ENCODE peak calls at places on chromosomes 1 and 21, in four cellular contexts. L is GM12878, O is HepG2, V is upper lobe of left lung. S is an unnamed sample.
A peak's percentile ranks its signal among the peaks of the same experiment; 100 is the strongest.

GRCh38 chr1:247638781-247639180 is 33.4 kb downstream of the OR2G3 start:
- ATAC-seq in V (no peak), L (no peak), O (no peak), S (no peak)

GRCh38 chr21:31132574-31133242 is 94.4 kb upstream of the KRTAP19-8 start:
- ATAC-seq in O (no peak), L (peak; percentile 85), V (no peak), S (no peak)

GRCh38 chr1:183953031-183953430 is 84.5 kb downstream of the COLGALT2 start:
- ATAC-seq in L (no peak), V (no peak), O (no peak), S (no peak)

GRCh38 chr1:215651867-215652266 is 84.8 kb downstream of the KCTD3 start:
- ATAC-seq in L (no peak), O (no peak), V (no peak), S (no peak)

GRCh38 chr1:1605034-1605591 is 5.2 kb upstream of the FNDC10 start:
- ATAC-seq in L (no peak), O (no peak), V (no peak), S (no peak)

GRCh38 chr21:41168391-41169257 is 664 bp downstream of the BACE2 start:
- ATAC-seq in L (no peak), O (no peak), V (no peak), S (peak; percentile 37)

GRCh38 chr1:104072915-104073371 is 323.2 kb downstream of the AMY1C start:
- ATAC-seq in V (no peak), L (peak; percentile 80), O (no peak), S (no peak)

GRCh38 chr1:27615346-27616004 is 11.5 kb upstream of the AHDC1 start:
- ATAC-seq in O (no peak), V (no peak), L (no peak), S (no peak)

GRCh38 chr1:219271914-219272545 is 98.4 kb downstream of the LYPLAL1 start:
- ATAC-seq in V (peak; percentile 30), L (peak; percentile 79), O (no peak), S (no peak)

GRCh38 chr1:33743221-33743998 is 120.5 kb upstream of the HMGB4 start:
- ATAC-seq in V (no peak), O (no peak), L (no peak), S (no peak)

DNA sequence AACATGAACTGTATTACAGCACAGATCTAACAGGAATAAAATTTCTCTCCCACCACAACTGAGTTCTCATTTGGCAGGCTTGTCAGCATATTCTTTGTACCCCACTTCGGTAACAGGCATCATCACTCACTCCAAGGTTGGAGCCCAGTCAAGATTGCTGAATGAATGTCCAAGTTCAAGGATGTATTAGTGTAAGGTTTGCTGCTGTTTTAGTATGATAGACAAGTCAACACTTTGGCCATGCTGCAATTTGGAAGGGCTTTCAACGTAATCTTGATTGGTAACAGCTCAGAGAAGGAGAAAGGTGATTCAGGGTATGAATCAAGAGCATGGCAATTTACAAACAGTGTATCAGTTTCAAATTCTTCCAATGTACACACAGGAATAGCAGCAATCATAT is 6.8 kb downstream of the SSX2IP start:
- ATAC-seq in L (no peak), V (no peak), O (no peak), S (no peak)
- TF ChIP-seq POLR2A in L (no peak), V (no peak), O (no peak), S (no peak)

DNA sequence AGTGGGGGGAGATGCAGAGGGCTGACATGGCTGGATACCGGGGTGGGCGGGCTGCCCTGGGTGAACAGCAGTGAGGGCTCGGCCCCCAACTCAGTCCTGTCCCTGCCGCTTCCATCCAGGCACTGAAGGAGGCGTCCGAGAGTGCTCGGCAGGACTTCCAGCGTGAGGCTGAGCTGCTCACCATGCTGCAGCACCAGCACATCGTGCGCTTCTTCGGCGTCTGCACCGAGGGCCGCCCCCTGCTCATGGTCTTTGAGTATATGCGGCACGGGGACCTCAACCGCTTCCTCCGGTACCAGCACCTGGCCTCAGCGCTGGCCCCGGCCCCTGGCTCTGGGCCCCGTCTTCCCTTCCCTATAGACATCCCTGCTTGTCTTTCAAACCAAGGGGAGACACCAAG is 15.6 kb downstream of the NTRK1 start:
- ATAC-seq in O (peak; percentile 89), L (peak; percentile 67), V (no peak), S (no peak)
- TF ChIP-seq CTCF in O (no peak), L (no peak), V (no peak), S (no peak)

DNA sequence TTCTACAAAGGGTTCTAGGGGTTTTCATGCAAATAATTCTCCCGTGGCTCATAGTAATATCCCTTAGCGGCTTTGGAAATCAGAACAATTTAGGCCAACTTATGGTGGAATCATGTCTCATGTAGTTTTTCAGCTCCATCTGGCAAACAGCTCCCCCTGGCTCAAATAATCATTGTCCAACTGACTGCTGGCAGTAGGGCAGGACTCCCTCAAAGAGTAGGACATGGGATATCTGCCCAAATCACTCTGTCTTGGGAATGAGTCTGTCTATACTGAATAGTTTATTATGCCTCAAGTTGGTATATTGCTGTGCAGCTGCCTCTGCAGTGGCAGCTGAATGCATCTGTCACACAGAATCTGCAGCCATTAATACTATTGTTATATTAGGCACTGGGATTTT is 255.7 kb downstream of the COL11A1 start:
- ATAC-seq in L (no peak), O (no peak), V (no peak), S (no peak)
- TF ChIP-seq POLR2AphosphoS5 in L (no peak), O (no peak), V (no peak), S (no peak)

GRCh38 chr1:77781683-77782082 is 2.2 kb downstream of the MIGA1 start:
- ATAC-seq in L (peak; percentile 56), V (no peak), O (no peak), S (no peak)

GRCh38 chr1:77783141-77783540 is 3.7 kb downstream of the MIGA1 start:
- ATAC-seq in O (no peak), V (no peak), L (no peak), S (no peak)

GRCh38 chr1:77776007-77776725 is 3.3 kb upstream of the MIGA1 start:
- ATAC-seq in L (no peak), O (no peak), V (no peak), S (no peak)

GRCh38 chr1:77779529-77780281 is at the start of gene MIGA1:
- ATAC-seq in L (peak; percentile 94), O (peak; percentile 98), V (peak; percentile 97), S (peak; percentile 96)
- TF ChIP-seq POLR2A in L (no peak), O (peak; percentile 66), V (no peak), S (no peak)

GRCh38 chr1:232630047-232630893 is at the start of gene SIPA1L2:
- ATAC-seq in V (peak; percentile 97), O (peak; percentile 99), L (peak; percentile 100), S (peak; percentile 97)
- TF ChIP-seq CTCF in V (peak; percentile 28), O (peak; percentile 57), L (no peak), S (peak; percentile 60)

DNA sequence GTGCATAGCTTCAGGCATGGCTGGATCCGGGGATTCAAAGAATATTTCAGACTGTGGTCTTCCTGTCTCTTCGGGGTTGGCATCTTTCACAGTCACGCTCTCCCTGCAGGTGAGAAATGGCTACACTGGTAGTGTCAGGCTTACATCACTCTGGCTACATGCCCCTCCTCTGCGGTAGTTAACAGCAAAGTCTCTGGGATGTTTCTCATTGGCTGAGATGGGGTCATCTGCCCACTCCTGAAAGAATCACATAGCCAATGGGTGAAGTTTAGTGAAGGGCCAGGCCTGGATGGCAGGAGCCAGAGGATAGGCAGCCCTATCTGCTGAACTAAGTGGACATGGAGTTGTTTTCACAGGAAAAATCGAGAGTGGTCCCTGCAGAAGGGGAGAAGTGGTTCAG is 356.5 kb downstream of the MATN1 start:
- ATAC-seq in O (no peak), V (no peak), L (no peak), S (no peak)
- TF ChIP-seq POLR2AphosphoS5 in O (no peak), V (no peak), L (no peak), S (no peak)

DNA sequence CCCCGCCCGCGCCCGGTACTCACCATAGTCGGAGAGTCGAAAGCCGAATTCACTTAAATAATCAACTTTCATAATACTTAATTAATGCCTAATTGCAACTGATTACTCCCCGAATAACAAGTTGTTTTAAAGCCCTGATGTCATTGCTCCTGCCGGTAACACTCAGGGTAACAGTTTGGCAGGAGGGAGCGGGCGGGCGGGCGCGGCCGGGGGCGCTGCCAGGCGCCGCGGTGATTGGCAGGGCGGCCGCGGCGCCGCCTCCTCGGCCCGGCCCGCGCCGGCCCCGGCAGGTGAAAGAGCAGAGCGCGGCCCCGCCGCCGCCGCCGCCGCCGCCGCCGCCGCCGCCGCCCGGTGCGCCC is 102.2 kb downstream of the CASZ1 start:
- ATAC-seq in O (no peak), V (no peak), L (peak; percentile 42), S (peak; percentile 75)
- TF ChIP-seq POLR2A in O (no peak), V (no peak), L (no peak), S (no peak)

DNA sequence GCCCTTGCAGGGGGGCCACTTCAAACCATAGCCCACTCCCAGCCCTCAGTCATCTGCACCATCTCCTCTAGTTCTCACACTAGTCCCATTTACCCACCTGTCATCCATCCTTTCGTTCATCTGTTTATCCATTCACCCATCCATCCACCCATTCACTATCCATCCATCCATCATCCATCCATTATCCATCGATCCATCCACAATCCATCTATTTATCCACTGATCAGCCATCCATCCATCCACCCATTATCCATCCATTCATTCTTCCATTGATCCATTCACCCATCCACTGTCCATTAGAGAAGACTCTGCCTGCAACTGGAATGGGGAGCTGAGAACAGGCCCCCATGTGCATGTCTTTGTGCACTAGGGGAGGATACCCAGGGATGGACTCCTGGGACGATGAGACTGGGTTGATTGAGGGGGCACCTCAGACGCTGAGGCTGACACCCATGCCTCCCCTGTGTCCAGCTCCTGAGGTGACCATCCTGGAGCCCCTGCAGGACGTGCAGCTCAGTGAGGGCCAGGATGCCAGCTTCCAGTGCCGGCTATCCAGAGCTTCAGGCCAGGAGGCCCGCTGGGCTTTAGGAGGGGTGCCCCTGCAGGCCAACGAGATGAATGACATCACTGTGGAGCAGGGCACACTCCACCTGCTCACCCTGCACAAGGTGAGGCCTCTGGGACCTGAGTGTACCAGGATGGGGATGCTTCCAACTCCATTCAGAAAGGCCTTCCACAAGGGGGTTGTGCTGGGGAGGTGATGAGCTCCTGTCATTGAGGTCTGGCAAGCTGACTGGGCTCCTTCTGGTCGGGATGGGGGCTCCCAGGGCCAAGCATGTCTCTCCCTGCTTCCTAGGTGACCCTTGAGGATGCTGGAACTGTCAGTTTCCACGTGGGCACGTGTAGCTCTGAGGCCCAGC is 97.7 kb downstream of the TRIM11 start:
- ATAC-seq in L (no peak), O (peak; percentile 62), V (no peak), S (no peak)
- TF ChIP-seq CTCF in L (no peak), O (no peak), V (no peak), S (no peak)